ENCODE peak calls at places on chromosome 18, in ten cellular contexts. T is fibroblast of lung; G is astrocyte of the spinal cord; C is HEK293T; Q is stimulated activated effector memory CD8-positive, alpha-beta T cell treated with anti-CD3 and anti-CD28 coated beads, Interleukin-12 subunit alpha, Interleukin-12 subunit beta, amount 100 ng/mL, for 72 hours; J is Daoy; O is adrenal gland; K is amygdala; S is activated naive CD4-positive, alpha-beta T cell treated with anti-CD3 and anti-CD28 coated beads, Interleukin-2, amount 10 ng/mL, durations not matched to agents 7 days and 5 days; L is lower lobe of right lung. P is an unnamed sample.

GRCh38 chr18:45059695-45060094 is 379.0 kb downstream of the SETBP1 start:
- DNase-seq in C (no peak), K (no peak), T (peak), O (no peak), Q (no peak), L (no peak), G (peak), S (no peak), J (peak), P (no peak)

GRCh38 chr18:57743008-57743407 is 60.1 kb downstream of the ATP8B1 start:
- DNase-seq in G (peak), Q (no peak), K (no peak), L (no peak), O (peak), S (no peak), C (no peak), J (peak), T (peak), P (no peak)

GRCh38 chr18:77146249-77147080 is 13.9 kb upstream of the MBP start:
- DNase-seq in J (no peak), Q (no peak), T (no peak), C (no peak), O (no peak), L (no peak), G (no peak), S (no peak), K (no peak), P (no peak)

GRCh38 chr18:12890500-12890899 is 6.5 kb upstream of the PTPN2 start:
- DNase-seq in C (no peak), L (no peak), T (no peak), K (no peak), O (no peak), G (no peak), S (no peak), J (no peak), Q (no peak), P (no peak)

GRCh38 chr18:75344161-75344560 is 83.3 kb downstream of the SMIM21 start:
- DNase-seq in G (no peak), Q (no peak), T (no peak), S (no peak), O (no peak), C (no peak), L (no peak), J (peak), K (no peak), P (no peak)

GRCh38 chr18:45481846-45482245 is 133.4 kb upstream of the SLC14A2 start:
- DNase-seq in K (no peak), L (no peak), O (no peak), S (no peak), T (no peak), J (no peak), Q (no peak), C (no peak), G (peak), P (no peak)

GRCh38 chr18:58297198-58297597 is 253.2 kb downstream of the NEDD4L start:
- DNase-seq in S (no peak), T (peak), C (no peak), O (no peak), J (peak), L (no peak), Q (no peak), K (no peak), G (peak), P (no peak)

GRCh38 chr18:63730788-63731187 is 28.0 kb downstream of the SERPINB11 start:
- DNase-seq in K (no peak), J (no peak), L (no peak), G (no peak), O (no peak), S (no peak), C (no peak), Q (no peak), T (no peak), P (no peak)

GRCh38 chr18:55018602-55019001 is 59.3 kb upstream of the CCDC68 start:
- DNase-seq in T (peak), K (no peak), L (no peak), S (no peak), C (no peak), Q (no peak), G (peak), J (no peak), O (no peak), P (no peak)